ENCODE peak calls at places on chromosomes 7 and 10, in six cellular contexts. One of them, this sample, is unnamed.

GRCh38 chr7:4057289-4057616 is 624.8 kb upstream of the FOXK1 start:
- DNase-seq in kidney epithelial cell: no peak
- DNase-seq in fibroblast of mammary gland: no peak
- DNase-seq in tibial nerve: no peak
- DNase-seq in thoracic aorta: no peak
- DNase-seq in brain microvascular endothelial cell: no peak
- DNase-seq in this sample: no peak

GRCh38 chr10:24518981-24519597 is 204.6 kb downstream of the ARHGAP21 start:
- DNase-seq in kidney epithelial cell: no peak
- DNase-seq in fibroblast of mammary gland: peak
- DNase-seq in tibial nerve: peak
- DNase-seq in thoracic aorta: no peak
- DNase-seq in brain microvascular endothelial cell: peak
- DNase-seq in this sample: peak

GRCh38 chr7:17680943-17681351 is 259.3 kb downstream of the SNX13 start:
- DNase-seq in kidney epithelial cell: no peak
- DNase-seq in fibroblast of mammary gland: peak
- DNase-seq in tibial nerve: no peak
- DNase-seq in thoracic aorta: no peak
- DNase-seq in brain microvascular endothelial cell: no peak
- DNase-seq in this sample: no peak

GRCh38 chr10:65861249-65861648 is 1064.6 kb upstream of the LRRTM3 start:
- DNase-seq in kidney epithelial cell: peak
- DNase-seq in fibroblast of mammary gland: no peak
- DNase-seq in tibial nerve: no peak
- DNase-seq in thoracic aorta: no peak
- DNase-seq in brain microvascular endothelial cell: peak
- DNase-seq in this sample: no peak

GRCh38 chr7:55066479-55066878 is 47.7 kb downstream of the EGFR start:
- DNase-seq in kidney epithelial cell: no peak
- DNase-seq in fibroblast of mammary gland: peak
- DNase-seq in tibial nerve: no peak
- DNase-seq in thoracic aorta: no peak
- DNase-seq in brain microvascular endothelial cell: peak
- DNase-seq in this sample: no peak

GRCh38 chr7:50330254-50330653 is 25.7 kb downstream of the IKZF1 start:
- DNase-seq in kidney epithelial cell: no peak
- DNase-seq in fibroblast of mammary gland: no peak
- DNase-seq in tibial nerve: no peak
- DNase-seq in thoracic aorta: no peak
- DNase-seq in brain microvascular endothelial cell: no peak
- DNase-seq in this sample: no peak

GRCh38 chr10:92142949-92143348 is 147.9 kb downstream of the CPEB3 start:
- DNase-seq in kidney epithelial cell: no peak
- DNase-seq in fibroblast of mammary gland: no peak
- DNase-seq in tibial nerve: no peak
- DNase-seq in thoracic aorta: no peak
- DNase-seq in brain microvascular endothelial cell: no peak
- DNase-seq in this sample: no peak

GRCh38 chr10:7409045-7409731 is 1.6 kb downstream of the SFMBT2 start:
- DNase-seq in kidney epithelial cell: no peak
- DNase-seq in fibroblast of mammary gland: peak
- DNase-seq in tibial nerve: no peak
- DNase-seq in thoracic aorta: no peak
- DNase-seq in brain microvascular endothelial cell: no peak
- DNase-seq in this sample: no peak

GRCh38 chr7:83633516-83633915 is 15.4 kb downstream of the SEMA3E start:
- DNase-seq in kidney epithelial cell: no peak
- DNase-seq in fibroblast of mammary gland: no peak
- DNase-seq in tibial nerve: no peak
- DNase-seq in thoracic aorta: no peak
- DNase-seq in brain microvascular endothelial cell: no peak
- DNase-seq in this sample: no peak

GRCh38 chr7:55532150-55532917 is 40.0 kb downstream of the VOPP1 start:
- DNase-seq in kidney epithelial cell: no peak
- DNase-seq in fibroblast of mammary gland: no peak
- DNase-seq in tibial nerve: no peak
- DNase-seq in thoracic aorta: no peak
- DNase-seq in brain microvascular endothelial cell: no peak
- DNase-seq in this sample: no peak

GRCh38 chr10:7738536-7739407 is 35.7 kb downstream of the ITIH2 start:
- DNase-seq in kidney epithelial cell: no peak
- DNase-seq in fibroblast of mammary gland: no peak
- DNase-seq in tibial nerve: no peak
- DNase-seq in thoracic aorta: no peak
- DNase-seq in brain microvascular endothelial cell: no peak
- DNase-seq in this sample: no peak

GRCh38 chr7:25669300-25669781 is 441.1 kb upstream of the NPVF start:
- DNase-seq in kidney epithelial cell: no peak
- DNase-seq in fibroblast of mammary gland: no peak
- DNase-seq in tibial nerve: no peak
- DNase-seq in thoracic aorta: no peak
- DNase-seq in brain microvascular endothelial cell: no peak
- DNase-seq in this sample: no peak

GRCh38 chr7:103795787-103796186 is 193.7 kb downstream of the RELN start:
- DNase-seq in kidney epithelial cell: no peak
- DNase-seq in fibroblast of mammary gland: no peak
- DNase-seq in tibial nerve: no peak
- DNase-seq in thoracic aorta: no peak
- DNase-seq in brain microvascular endothelial cell: no peak
- DNase-seq in this sample: no peak

GRCh38 chr10:100621360-100622205 is 85.8 kb downstream of the HIF1AN start:
- DNase-seq in kidney epithelial cell: no peak
- DNase-seq in fibroblast of mammary gland: peak
- DNase-seq in tibial nerve: no peak
- DNase-seq in thoracic aorta: no peak
- DNase-seq in brain microvascular endothelial cell: no peak
- DNase-seq in this sample: no peak

GRCh38 chr10:35470535-35470934 is 134.2 kb downstream of the CCNY start:
- DNase-seq in kidney epithelial cell: no peak
- DNase-seq in fibroblast of mammary gland: no peak
- DNase-seq in tibial nerve: no peak
- DNase-seq in thoracic aorta: no peak
- DNase-seq in brain microvascular endothelial cell: peak
- DNase-seq in this sample: no peak

GRCh38 chr7:99141334-99141733 is 2.6 kb downstream of the SMURF1 start:
- DNase-seq in kidney epithelial cell: no peak
- DNase-seq in fibroblast of mammary gland: no peak
- DNase-seq in tibial nerve: no peak
- DNase-seq in thoracic aorta: no peak
- DNase-seq in brain microvascular endothelial cell: no peak
- DNase-seq in this sample: no peak

GRCh38 chr10:11874568-11875182 is 51.5 kb downstream of the PROSER2 start:
- DNase-seq in kidney epithelial cell: no peak
- DNase-seq in fibroblast of mammary gland: peak
- DNase-seq in tibial nerve: no peak
- DNase-seq in thoracic aorta: no peak
- DNase-seq in brain microvascular endothelial cell: peak
- DNase-seq in this sample: peak

GRCh38 chr7:122248472-122248871 is 56.1 kb downstream of the FEZF1 start:
- DNase-seq in kidney epithelial cell: no peak
- DNase-seq in fibroblast of mammary gland: peak
- DNase-seq in tibial nerve: no peak
- DNase-seq in thoracic aorta: no peak
- DNase-seq in brain microvascular endothelial cell: no peak
- DNase-seq in this sample: no peak

GRCh38 chr7:53094191-53094590 is 58.8 kb downstream of the POM121L12 start:
- DNase-seq in kidney epithelial cell: no peak
- DNase-seq in fibroblast of mammary gland: no peak
- DNase-seq in tibial nerve: no peak
- DNase-seq in thoracic aorta: no peak
- DNase-seq in brain microvascular endothelial cell: no peak
- DNase-seq in this sample: no peak

GRCh38 chr7:80552304-80552703 is 40.4 kb upstream of the GNAT3 start:
- DNase-seq in kidney epithelial cell: no peak
- DNase-seq in fibroblast of mammary gland: peak
- DNase-seq in tibial nerve: no peak
- DNase-seq in thoracic aorta: no peak
- DNase-seq in brain microvascular endothelial cell: no peak
- DNase-seq in this sample: no peak

GRCh38 chr7:151579642-151580041 is 59.9 kb upstream of the RHEB start:
- DNase-seq in kidney epithelial cell: no peak
- DNase-seq in fibroblast of mammary gland: peak
- DNase-seq in tibial nerve: no peak
- DNase-seq in thoracic aorta: no peak
- DNase-seq in brain microvascular endothelial cell: no peak
- DNase-seq in this sample: no peak

GRCh38 chr7:157539521-157539920 is 202.7 kb downstream of the DNAJB6 start:
- DNase-seq in kidney epithelial cell: no peak
- DNase-seq in fibroblast of mammary gland: no peak
- DNase-seq in tibial nerve: no peak
- DNase-seq in thoracic aorta: no peak
- DNase-seq in brain microvascular endothelial cell: no peak
- DNase-seq in this sample: no peak

GRCh38 chr7:945147-945555 is 9.3 kb downstream of the ADAP1 start:
- DNase-seq in kidney epithelial cell: no peak
- DNase-seq in fibroblast of mammary gland: no peak
- DNase-seq in tibial nerve: no peak
- DNase-seq in thoracic aorta: no peak
- DNase-seq in brain microvascular endothelial cell: no peak
- DNase-seq in this sample: peak
- H3K4me3 ChIP-seq in kidney epithelial cell: no peak
- H3K4me3 ChIP-seq in fibroblast of mammary gland: no peak
- H3K4me3 ChIP-seq in tibial nerve: no peak
- H3K4me3 ChIP-seq in thoracic aorta: no peak
- H3K4me3 ChIP-seq in brain microvascular endothelial cell: no peak
- H3K4me3 ChIP-seq in this sample: peak

GRCh38 chr10:110569120-110569519 is 1.6 kb downstream of the SMC3 start:
- DNase-seq in kidney epithelial cell: no peak
- DNase-seq in fibroblast of mammary gland: no peak
- DNase-seq in tibial nerve: no peak
- DNase-seq in thoracic aorta: no peak
- DNase-seq in brain microvascular endothelial cell: no peak
- DNase-seq in this sample: no peak

GRCh38 chr10:110568055-110568735 is 700 bp downstream of the SMC3 start:
- DNase-seq in kidney epithelial cell: no peak
- DNase-seq in fibroblast of mammary gland: no peak
- DNase-seq in tibial nerve: peak
- DNase-seq in thoracic aorta: peak
- DNase-seq in brain microvascular endothelial cell: no peak
- DNase-seq in this sample: peak

GRCh38 chr10:110569736-110570135 is 2.2 kb downstream of the SMC3 start:
- DNase-seq in kidney epithelial cell: no peak
- DNase-seq in fibroblast of mammary gland: no peak
- DNase-seq in tibial nerve: no peak
- DNase-seq in thoracic aorta: no peak
- DNase-seq in brain microvascular endothelial cell: no peak
- DNase-seq in this sample: no peak

GRCh38 chr10:110572862-110573261 is 5.4 kb downstream of the SMC3 start:
- DNase-seq in kidney epithelial cell: no peak
- DNase-seq in fibroblast of mammary gland: no peak
- DNase-seq in tibial nerve: no peak
- DNase-seq in thoracic aorta: no peak
- DNase-seq in brain microvascular endothelial cell: no peak
- DNase-seq in this sample: no peak

DNA sequence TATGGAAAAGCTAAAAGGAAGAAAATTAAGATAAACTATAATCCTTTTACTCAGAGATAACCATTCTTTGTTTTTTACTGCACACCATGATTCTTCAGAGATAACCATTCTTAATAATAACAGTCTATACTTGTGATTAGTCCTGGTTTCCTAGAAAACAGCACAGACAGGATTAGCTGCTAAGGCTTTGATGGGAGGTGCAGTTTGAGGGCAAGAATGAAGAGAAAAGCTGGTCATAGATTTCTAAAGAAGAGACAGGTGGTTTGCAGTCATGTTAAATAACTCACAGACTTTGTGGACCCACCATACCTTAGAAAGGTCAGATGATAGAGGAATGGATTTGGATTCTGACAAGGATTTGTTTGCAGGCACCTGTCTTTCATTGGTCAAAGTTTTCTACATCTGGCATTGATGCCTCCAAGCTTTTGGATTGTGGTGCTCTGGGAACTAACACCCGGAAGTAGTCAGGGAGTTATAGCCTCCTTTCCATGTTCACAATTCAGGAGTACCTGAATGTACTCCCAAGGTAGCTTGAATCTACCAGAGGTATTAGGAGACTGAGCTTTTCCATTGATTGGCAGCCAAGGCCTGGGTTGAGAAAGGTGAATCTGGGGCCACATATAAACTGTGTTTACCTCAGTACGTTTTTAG is 3.7 kb downstream of the SMC3 start:
- DNase-seq in kidney epithelial cell: no peak
- DNase-seq in fibroblast of mammary gland: no peak
- DNase-seq in tibial nerve: no peak
- DNase-seq in thoracic aorta: no peak
- DNase-seq in brain microvascular endothelial cell: no peak
- DNase-seq in this sample: no peak
- H3K4me3 ChIP-seq in kidney epithelial cell: no peak
- H3K4me3 ChIP-seq in fibroblast of mammary gland: no peak
- H3K4me3 ChIP-seq in tibial nerve: no peak
- H3K4me3 ChIP-seq in thoracic aorta: no peak
- H3K4me3 ChIP-seq in brain microvascular endothelial cell: no peak
- H3K4me3 ChIP-seq in this sample: no peak

DNA sequence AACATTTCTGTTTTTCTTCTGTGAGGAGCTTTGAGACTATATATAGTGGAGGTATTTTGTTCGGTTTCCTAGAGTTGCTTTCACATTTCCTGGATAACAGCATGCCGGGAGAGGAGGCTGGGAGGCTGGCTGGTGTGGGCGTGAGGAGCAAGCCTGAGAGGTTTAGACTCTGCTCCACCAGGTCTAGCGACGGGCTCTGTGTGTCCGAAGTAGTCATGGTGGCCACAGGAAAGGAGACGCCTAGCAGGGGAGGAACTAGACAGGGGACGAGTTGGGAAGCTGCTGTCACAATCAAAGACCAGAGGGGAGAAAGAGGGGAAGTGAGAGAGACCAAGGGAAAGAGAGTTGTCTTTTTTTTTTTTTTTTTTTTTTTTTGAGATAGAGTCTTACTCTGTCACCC is 19.6 kb downstream of the PTPRE start:
- DNase-seq in kidney epithelial cell: no peak
- DNase-seq in fibroblast of mammary gland: no peak
- DNase-seq in tibial nerve: no peak
- DNase-seq in thoracic aorta: no peak
- DNase-seq in brain microvascular endothelial cell: no peak
- DNase-seq in this sample: no peak
- H3K4me3 ChIP-seq in kidney epithelial cell: no peak
- H3K4me3 ChIP-seq in fibroblast of mammary gland: no peak
- H3K4me3 ChIP-seq in tibial nerve: no peak
- H3K4me3 ChIP-seq in thoracic aorta: no peak
- H3K4me3 ChIP-seq in brain microvascular endothelial cell: no peak
- H3K4me3 ChIP-seq in this sample: no peak

GRCh38 chr10:27258838-27259532 is 18.4 kb upstream of the ACBD5 start:
- DNase-seq in kidney epithelial cell: no peak
- DNase-seq in fibroblast of mammary gland: no peak
- DNase-seq in tibial nerve: no peak
- DNase-seq in thoracic aorta: no peak
- DNase-seq in brain microvascular endothelial cell: no peak
- DNase-seq in this sample: no peak
- H3K4me3 ChIP-seq in kidney epithelial cell: peak
- H3K4me3 ChIP-seq in fibroblast of mammary gland: peak
- H3K4me3 ChIP-seq in tibial nerve: peak
- H3K4me3 ChIP-seq in thoracic aorta: peak
- H3K4me3 ChIP-seq in brain microvascular endothelial cell: peak
- H3K4me3 ChIP-seq in this sample: peak

This sample was measured in breast epithelium.